ENCODE peak calls at places on chromosomes 6 and 20, in eight cellular contexts. Y is BE2C, K is AG04450, O is endothelial cell of umbilical vein, L is stomach, H is heart left ventricle, B is thyroid gland, T is astrocyte of the spinal cord. V is an unnamed sample.

GRCh38 chr20:49356676-49357075 is 78.8 kb upstream of the ZNFX1 start:
- DNase-seq in L (no peak), K (no peak), B (no peak), Y (no peak), T (no peak), O (no peak), H (no peak), V (no peak)

GRCh38 chr6:68958327-68958726 is 323.2 kb downstream of the ADGRB3 start:
- DNase-seq in K (no peak), H (no peak), L (no peak), Y (no peak), T (no peak), B (no peak), O (no peak), V (no peak)

GRCh38 chr20:50520222-50520877 is 10.2 kb downstream of the PTPN1 start:
- DNase-seq in Y (no peak), B (no peak), T (no peak), K (no peak), L (no peak), H (no peak), O (no peak), V (no peak)

GRCh38 chr6:20404641-20405032 is 3.0 kb downstream of the E2F3 start:
- DNase-seq in O (peak), L (no peak), B (peak), T (peak), Y (peak), H (no peak), K (no peak), V (peak)

GRCh38 chr6:3596736-3597135 is 139.9 kb upstream of the SLC22A23 start:
- DNase-seq in O (peak), H (no peak), L (no peak), K (no peak), T (no peak), Y (no peak), B (no peak), V (no peak)

GRCh38 chr20:50380697-50381040 is 129.5 kb upstream of the PTPN1 start:
- DNase-seq in Y (peak), L (peak), B (no peak), K (no peak), T (peak), O (peak), H (no peak), V (no peak)

GRCh38 chr20:31764641-31765305 is 25.7 kb downstream of the TPX2 start:
- DNase-seq in L (no peak), K (no peak), H (no peak), Y (no peak), O (no peak), T (peak), B (no peak), V (no peak)

GRCh38 chr6:158808918-158809678 is 10.1 kb downstream of the EZR start:
- DNase-seq in O (no peak), K (no peak), H (no peak), Y (no peak), T (no peak), L (peak), B (peak), V (no peak)

GRCh38 chr6:45504947-45505346 is 127.2 kb upstream of the SUPT3H start:
- DNase-seq in K (peak), B (peak), O (peak), H (no peak), T (peak), L (peak), Y (no peak), V (peak)

GRCh38 chr6:22421187-22421586 is 124.4 kb upstream of the PRL start:
- DNase-seq in O (no peak), Y (no peak), H (no peak), L (no peak), B (no peak), K (no peak), T (no peak), V (no peak)

GRCh38 chr6:129031051-129031599 is 148.2 kb downstream of the LAMA2 start:
- DNase-seq in H (no peak), O (no peak), Y (no peak), B (no peak), K (peak), L (no peak), T (peak), V (peak)

GRCh38 chr20:1503564-1504227 is 12.5 kb upstream of the SIRPB2 start:
- DNase-seq in L (peak), Y (peak), K (peak), O (peak), H (peak), B (peak), T (peak), V (peak)

GRCh38 chr6:117227245-117227962 is 38.0 kb upstream of the VGLL2 start:
- DNase-seq in T (peak), L (no peak), K (no peak), B (no peak), H (no peak), O (no peak), Y (no peak), V (no peak)

GRCh38 chr6:135380793-135381192 is 116.7 kb downstream of the AHI1 start:
- DNase-seq in Y (no peak), H (no peak), L (no peak), K (no peak), B (no peak), T (no peak), O (no peak), V (no peak)

GRCh38 chr6:26521485-26522391 is 16.4 kb upstream of the HMGN4 start:
- DNase-seq in L (peak), K (no peak), T (peak), Y (peak), B (peak), H (peak), O (peak), V (no peak)

GRCh38 chr20:53298260-53298659 is 295.4 kb downstream of the ZNF217 start:
- DNase-seq in T (no peak), H (no peak), O (no peak), B (no peak), K (no peak), L (no peak), Y (no peak), V (no peak)

GRCh38 chr6:36427781-36428345 is 14.8 kb downstream of the PXT1 start:
- DNase-seq in L (no peak), K (no peak), B (no peak), O (no peak), Y (no peak), T (no peak), H (no peak), V (no peak)

GRCh38 chr6:56370127-56370540 is 122.8 kb upstream of the COL21A1 start:
- DNase-seq in L (peak), T (peak), H (peak), O (peak), B (peak), Y (peak), K (no peak), V (no peak)

GRCh38 chr20:25280051-25280573 is 32.2 kb downstream of the PYGB start:
- DNase-seq in T (no peak), K (no peak), B (peak), Y (peak), O (no peak), H (peak), L (peak), V (no peak)

GRCh38 chr6:118495639-118496296 is 52.3 kb upstream of the PLN start:
- DNase-seq in Y (no peak), H (no peak), T (peak), B (no peak), L (no peak), K (peak), O (peak), V (no peak)

GRCh38 chr20:44471481-44471882 is 4.2 kb upstream of the TTPAL start:
- DNase-seq in B (no peak), L (no peak), K (no peak), T (peak), O (no peak), Y (no peak), H (no peak), V (peak)

GRCh38 chr20:57391439-57392129 is 388 bp downstream of the RBM38 start:
- DNase-seq in B (peak), H (peak), Y (no peak), K (no peak), O (no peak), T (no peak), L (peak), V (no peak)

GRCh38 chr20:25227317-25227831 is 20.5 kb upstream of the PYGB start:
- DNase-seq in B (no peak), Y (no peak), H (no peak), K (no peak), L (no peak), O (peak), T (peak), V (no peak)

GRCh38 chr6:166936079-166936787 is 20.1 kb downstream of the RNASET2 start:
- DNase-seq in Y (no peak), H (peak), K (no peak), T (no peak), B (no peak), O (no peak), L (no peak), V (no peak)

GRCh38 chr20:24986436-24987015 is 6.0 kb downstream of the APMAP start:
- DNase-seq in K (no peak), L (no peak), T (no peak), O (no peak), Y (no peak), B (peak), H (no peak), V (no peak)

GRCh38 chr6:162177733-162178132 is 549.8 kb downstream of the PRKN start:
- DNase-seq in T (peak), L (no peak), B (peak), Y (peak), K (no peak), O (peak), H (no peak), V (peak)

GRCh38 chr20:57435498-57436222 is 44.5 kb downstream of the RBM38 start:
- DNase-seq in H (no peak), K (no peak), Y (peak), O (no peak), B (peak), T (peak), L (peak), V (no peak)

GRCh38 chr20:45890077-45890996 is 671 bp downstream of the NEURL2 start:
- DNase-seq in B (peak), Y (peak), L (peak), O (peak), K (no peak), T (peak), H (peak), V (peak)

DNA sequence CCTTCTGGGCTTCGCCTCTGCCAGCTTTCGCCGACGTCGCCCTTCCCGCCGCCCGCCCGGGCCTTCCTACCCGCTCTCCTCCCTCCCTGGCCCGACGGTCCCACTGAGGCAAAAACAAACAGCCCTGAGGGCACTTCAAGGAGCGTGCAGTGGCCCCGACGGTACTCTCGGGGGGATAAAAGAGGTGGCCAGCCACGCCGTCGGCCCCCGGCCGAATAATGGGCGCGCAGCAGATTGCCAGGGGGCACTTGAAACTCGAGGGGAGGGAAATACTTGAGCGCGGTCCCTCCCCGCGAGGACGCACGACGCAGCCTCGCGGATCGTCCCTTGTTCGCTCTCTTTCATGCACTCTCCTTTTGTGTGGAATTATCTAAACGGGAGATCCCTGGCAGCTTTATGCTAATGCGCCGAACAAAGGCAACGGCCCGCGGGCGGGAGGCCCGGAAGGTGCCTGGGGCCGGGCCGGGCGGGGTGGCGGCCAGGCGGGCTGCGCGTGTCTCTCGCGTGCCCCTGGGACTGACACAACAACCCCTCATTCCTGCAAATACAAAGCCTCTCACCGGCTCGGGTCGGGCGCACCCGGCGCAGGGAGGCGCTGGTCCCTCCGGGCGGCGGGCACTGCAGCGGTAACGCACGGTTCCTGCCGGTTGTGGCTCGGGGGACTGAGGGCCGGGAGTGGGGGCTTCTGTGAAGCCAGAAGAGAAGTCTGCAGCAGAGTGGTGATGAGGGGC is 3.7 kb upstream of the INSM1 start:
- DNase-seq in H (no peak), L (no peak), Y (no peak), B (no peak), O (no peak), T (no peak), K (no peak), V (no peak)
- TF ChIP-seq CTCF in H (no peak), L (no peak), Y (no peak), B (no peak), O (no peak), T (no peak), K (no peak), V (no peak)

GRCh38 chr6:41083072-41083471 is 10.3 kb downstream of the NFYA start:
- DNase-seq in L (no peak), K (no peak), T (no peak), H (no peak), O (no peak), Y (no peak), B (no peak), V (no peak)
- H3K4me3 ChIP-seq in L (no peak), K (no peak), T (no peak), H (no peak), O (no peak), Y (no peak), B (no peak), V (no peak)

GRCh38 chr20:6828794-6829423 is 61.4 kb downstream of the BMP2 start:
- DNase-seq in T (peak), O (peak), H (no peak), K (peak), B (peak), Y (peak), L (peak), V (peak)

GRCh38 chr20:6832811-6833210 is 65.3 kb downstream of the BMP2 start:
- DNase-seq in L (no peak), K (no peak), B (no peak), Y (no peak), T (no peak), O (no peak), H (no peak), V (no peak)

GRCh38 chr20:6827472-6827871 is 60.0 kb downstream of the BMP2 start:
- DNase-seq in Y (no peak), K (no peak), O (no peak), L (no peak), H (no peak), B (no peak), T (no peak), V (no peak)

GRCh38 chr20:6831461-6831860 is 64.0 kb downstream of the BMP2 start:
- DNase-seq in H (no peak), T (no peak), K (no peak), L (no peak), O (no peak), Y (no peak), B (no peak), V (no peak)

DNA sequence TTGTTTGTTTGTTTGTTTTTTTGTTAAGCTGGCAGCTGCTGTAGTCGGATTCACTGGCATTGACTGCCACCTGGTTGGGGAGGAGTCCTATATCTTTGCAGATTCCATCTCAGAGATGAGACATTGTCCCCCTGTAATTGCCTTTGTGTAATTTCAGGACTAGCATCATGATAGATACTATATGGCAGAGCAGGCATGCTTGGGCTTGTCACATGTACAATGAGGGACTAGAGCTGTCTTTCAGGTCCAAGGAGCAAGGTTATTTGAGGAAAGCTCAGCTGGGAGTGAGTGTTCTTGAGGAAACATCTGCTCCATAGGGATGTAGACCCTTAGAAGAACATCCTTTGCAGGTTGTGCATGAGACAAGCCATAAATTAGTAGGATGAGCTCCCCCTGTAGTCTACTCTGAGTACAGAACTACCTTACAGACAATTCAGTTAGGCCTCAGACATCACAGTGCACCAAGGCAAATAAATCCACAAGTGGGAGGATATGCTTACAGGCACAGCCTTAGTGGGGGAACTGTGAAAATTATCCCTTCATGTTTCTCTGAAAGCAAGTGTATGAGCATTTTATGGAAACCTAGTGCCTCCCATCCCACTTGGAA is 62.1 kb downstream of the BMP2 start:
- DNase-seq in T (no peak), H (no peak), L (no peak), K (no peak), Y (no peak), O (peak), B (no peak), V (peak)
- TF ChIP-seq CTCF in T (no peak), H (peak), L (no peak), K (peak), Y (peak), O (no peak), B (no peak), V (peak)

GRCh38 chr6:55034752-55035151 is 139.6 kb upstream of the HCRTR2 start:
- DNase-seq in T (no peak), Y (no peak), B (no peak), L (no peak), K (no peak), H (no peak), O (no peak), V (no peak)
- H3K4me3 ChIP-seq in T (no peak), Y (no peak), B (no peak), L (no peak), K (no peak), H (no peak), O (no peak), V (no peak)

GRCh38 chr6:89727501-89727900 is 89.0 kb upstream of the LYRM2 start:
- DNase-seq in B (no peak), L (no peak), Y (no peak), T (no peak), O (no peak), K (no peak), H (no peak), V (no peak)

GRCh38 chr6:89723046-89723445 is 84.5 kb upstream of the LYRM2 start:
- DNase-seq in H (no peak), Y (no peak), T (no peak), L (no peak), B (no peak), K (no peak), O (no peak), V (no peak)

GRCh38 chr6:89729818-89730217 is 89.8 kb downstream of the MDN1 start:
- DNase-seq in H (no peak), Y (no peak), O (no peak), K (no peak), B (no peak), T (no peak), L (no peak), V (no peak)

DNA sequence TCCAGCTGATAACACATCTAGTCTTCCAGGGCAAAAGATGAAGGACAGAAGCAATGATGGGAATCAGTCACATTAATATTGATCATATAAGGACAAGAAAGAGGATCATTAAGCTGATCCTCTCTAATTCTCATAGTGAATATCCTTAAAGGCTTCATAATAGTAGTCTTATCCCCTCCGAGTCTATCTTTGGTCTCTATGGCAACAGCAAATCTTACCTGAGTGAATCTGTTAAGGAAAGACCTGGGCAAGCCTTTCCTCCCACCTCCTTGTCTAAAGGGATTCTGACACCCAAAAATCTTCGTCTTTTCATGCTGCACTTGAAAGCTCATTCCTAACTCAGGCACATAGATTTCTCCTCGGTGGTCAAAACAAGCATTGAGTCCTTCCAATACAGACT is 86.4 kb upstream of the LYRM2 start:
- DNase-seq in O (no peak), H (no peak), L (no peak), Y (no peak), T (no peak), K (no peak), B (no peak), V (no peak)
- TF ChIP-seq CTCF in O (no peak), H (no peak), L (no peak), Y (no peak), T (no peak), K (no peak), B (no peak), V (no peak)

GRCh38 chr6:33185190-33185589 is 7.1 kb downstream of the COL11A2 start:
- DNase-seq in K (no peak), Y (no peak), O (no peak), L (no peak), B (no peak), H (peak), T (no peak), V (no peak)

GRCh38 chr6:33181141-33181540 is 11.1 kb downstream of the COL11A2 start:
- DNase-seq in Y (no peak), T (no peak), O (no peak), B (peak), K (no peak), L (no peak), H (no peak), V (no peak)

GRCh38 chr6:33185654-33186187 is 6.5 kb downstream of the COL11A2 start:
- DNase-seq in K (no peak), L (no peak), Y (no peak), T (no peak), H (no peak), B (no peak), O (no peak), V (no peak)

GRCh38 chr6:33178755-33179475 is 13.4 kb downstream of the COL11A2 start:
- DNase-seq in H (no peak), O (no peak), T (no peak), L (no peak), K (no peak), B (no peak), Y (no peak), V (no peak)

GRCh38 chr6:33183071-33183683 is 9.1 kb downstream of the COL11A2 start:
- DNase-seq in B (no peak), H (no peak), Y (no peak), T (no peak), K (no peak), O (no peak), L (no peak), V (no peak)
- H3K4me3 ChIP-seq in B (no peak), H (no peak), Y (no peak), T (no peak), K (no peak), O (no peak), L (no peak), V (no peak)

DNA sequence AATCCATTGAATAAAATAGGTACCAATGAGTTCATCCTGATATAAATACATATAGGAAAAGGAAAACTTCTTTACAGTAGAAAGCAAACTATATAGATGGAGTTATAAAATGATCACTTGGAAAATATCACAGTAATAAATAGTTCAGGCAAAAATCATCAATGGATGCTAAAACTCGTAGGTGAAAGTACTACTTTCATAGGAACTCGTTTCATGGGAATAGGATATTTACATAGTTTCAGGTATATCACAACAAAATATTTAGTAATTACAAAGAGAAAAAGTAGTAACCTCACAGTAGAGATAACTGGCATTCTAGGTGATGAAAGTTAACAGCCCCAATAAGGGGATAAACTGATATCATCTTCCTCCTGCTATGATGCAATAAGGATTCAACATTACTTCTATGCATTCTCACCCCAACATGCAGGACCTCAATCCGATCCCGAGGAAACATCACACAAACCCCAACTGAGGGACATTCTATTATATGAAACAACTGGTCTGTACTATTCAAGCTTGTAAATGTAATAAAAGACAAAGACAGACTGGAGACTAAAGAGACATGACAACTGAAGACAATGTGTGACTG is 13.7 kb downstream of the DDO start:
- DNase-seq in K (no peak), B (no peak), O (no peak), T (no peak), L (no peak), Y (no peak), H (no peak), V (no peak)
- TF ChIP-seq CTCF in K (no peak), B (no peak), O (no peak), T (no peak), L (no peak), Y (no peak), H (no peak), V (no peak)

V was measured in astrocyte of the cerebellum.